ENCODE peak calls at places on chromosome 4, in eight cellular contexts. One of them, this sample, is unnamed.

GRCh38 chr4:155322782-155323181 is 54.0 kb downstream of the MAP9 start:
- DNase-seq in stimulated activated CD8-positive, alpha-beta memory T cell treated with anti-CD3 and anti-CD28 coated beads, Interleukin-7, amount 100 ng/mL, for 4 hours: no peak
- DNase-seq in fibroblast of the conjunctiva: no peak
- DNase-seq in HCEC 1CT: no peak
- DNase-seq in activated CD4-positive, alpha-beta T cell treated with anti-CD3 and anti-CD28 coated beads, Interleukin-2, amount 50 U/mL, for 1 hour: no peak
- DNase-seq in brain microvascular endothelial cell: no peak
- DNase-seq in activated effector memory CD4-positive, alpha-beta T cell treated with anti-CD3 and anti-CD28 coated beads, Interleukin-2, amount 50 U/mL, for 16 hours: no peak
- DNase-seq in stimulated activated CD4-positive, alpha-beta T cell treated with anti-CD3 and anti-CD28 coated beads, Interleukin-12 subunit alpha, Interleukin-12 subunit beta, amount 100 ng/mL, for 4 hours: no peak
- DNase-seq in this sample: no peak

GRCh38 chr4:128812360-128812958 is 3.0 kb downstream of the JADE1 start:
- DNase-seq in activated effector memory CD4-positive, alpha-beta T cell treated with anti-CD3 and anti-CD28 coated beads, Interleukin-2, amount 50 U/mL, for 16 hours: no peak
- DNase-seq in brain microvascular endothelial cell: peak; percentile 66
- DNase-seq in fibroblast of the conjunctiva: no peak
- DNase-seq in stimulated activated CD8-positive, alpha-beta memory T cell treated with anti-CD3 and anti-CD28 coated beads, Interleukin-7, amount 100 ng/mL, for 4 hours: peak; percentile 10
- DNase-seq in activated CD4-positive, alpha-beta T cell treated with anti-CD3 and anti-CD28 coated beads, Interleukin-2, amount 50 U/mL, for 1 hour: no peak
- DNase-seq in stimulated activated CD4-positive, alpha-beta T cell treated with anti-CD3 and anti-CD28 coated beads, Interleukin-12 subunit alpha, Interleukin-12 subunit beta, amount 100 ng/mL, for 4 hours: no peak
- DNase-seq in HCEC 1CT: peak; percentile 65
- DNase-seq in this sample: peak; percentile 81

GRCh38 chr4:110849461-110849860 is 226.6 kb upstream of the PITX2 start:
- DNase-seq in stimulated activated CD8-positive, alpha-beta memory T cell treated with anti-CD3 and anti-CD28 coated beads, Interleukin-7, amount 100 ng/mL, for 4 hours: no peak
- DNase-seq in stimulated activated CD4-positive, alpha-beta T cell treated with anti-CD3 and anti-CD28 coated beads, Interleukin-12 subunit alpha, Interleukin-12 subunit beta, amount 100 ng/mL, for 4 hours: no peak
- DNase-seq in activated CD4-positive, alpha-beta T cell treated with anti-CD3 and anti-CD28 coated beads, Interleukin-2, amount 50 U/mL, for 1 hour: no peak
- DNase-seq in HCEC 1CT: no peak
- DNase-seq in activated effector memory CD4-positive, alpha-beta T cell treated with anti-CD3 and anti-CD28 coated beads, Interleukin-2, amount 50 U/mL, for 16 hours: no peak
- DNase-seq in fibroblast of the conjunctiva: no peak
- DNase-seq in brain microvascular endothelial cell: no peak
- DNase-seq in this sample: no peak

GRCh38 chr4:153151535-153152452 is 52.4 kb upstream of the TRIM2 start:
- DNase-seq in activated effector memory CD4-positive, alpha-beta T cell treated with anti-CD3 and anti-CD28 coated beads, Interleukin-2, amount 50 U/mL, for 16 hours: peak; percentile 77
- DNase-seq in HCEC 1CT: no peak
- DNase-seq in fibroblast of the conjunctiva: no peak
- DNase-seq in stimulated activated CD8-positive, alpha-beta memory T cell treated with anti-CD3 and anti-CD28 coated beads, Interleukin-7, amount 100 ng/mL, for 4 hours: no peak
- DNase-seq in brain microvascular endothelial cell: peak; percentile 55
- DNase-seq in activated CD4-positive, alpha-beta T cell treated with anti-CD3 and anti-CD28 coated beads, Interleukin-2, amount 50 U/mL, for 1 hour: peak; percentile 18
- DNase-seq in stimulated activated CD4-positive, alpha-beta T cell treated with anti-CD3 and anti-CD28 coated beads, Interleukin-12 subunit alpha, Interleukin-12 subunit beta, amount 100 ng/mL, for 4 hours: peak; percentile 20
- DNase-seq in this sample: peak; percentile 67

GRCh38 chr4:5127556-5127955 is 76.3 kb downstream of the STK32B start:
- DNase-seq in brain microvascular endothelial cell: no peak
- DNase-seq in activated effector memory CD4-positive, alpha-beta T cell treated with anti-CD3 and anti-CD28 coated beads, Interleukin-2, amount 50 U/mL, for 16 hours: no peak
- DNase-seq in fibroblast of the conjunctiva: no peak
- DNase-seq in stimulated activated CD8-positive, alpha-beta memory T cell treated with anti-CD3 and anti-CD28 coated beads, Interleukin-7, amount 100 ng/mL, for 4 hours: no peak
- DNase-seq in HCEC 1CT: no peak
- DNase-seq in stimulated activated CD4-positive, alpha-beta T cell treated with anti-CD3 and anti-CD28 coated beads, Interleukin-12 subunit alpha, Interleukin-12 subunit beta, amount 100 ng/mL, for 4 hours: no peak
- DNase-seq in activated CD4-positive, alpha-beta T cell treated with anti-CD3 and anti-CD28 coated beads, Interleukin-2, amount 50 U/mL, for 1 hour: no peak
- DNase-seq in this sample: no peak

GRCh38 chr4:1487106-1487505 is 80.9 kb upstream of the NKX1-1 start:
- DNase-seq in activated effector memory CD4-positive, alpha-beta T cell treated with anti-CD3 and anti-CD28 coated beads, Interleukin-2, amount 50 U/mL, for 16 hours: peak; percentile 33
- DNase-seq in activated CD4-positive, alpha-beta T cell treated with anti-CD3 and anti-CD28 coated beads, Interleukin-2, amount 50 U/mL, for 1 hour: no peak
- DNase-seq in HCEC 1CT: no peak
- DNase-seq in fibroblast of the conjunctiva: no peak
- DNase-seq in brain microvascular endothelial cell: no peak
- DNase-seq in stimulated activated CD8-positive, alpha-beta memory T cell treated with anti-CD3 and anti-CD28 coated beads, Interleukin-7, amount 100 ng/mL, for 4 hours: no peak
- DNase-seq in stimulated activated CD4-positive, alpha-beta T cell treated with anti-CD3 and anti-CD28 coated beads, Interleukin-12 subunit alpha, Interleukin-12 subunit beta, amount 100 ng/mL, for 4 hours: no peak
- DNase-seq in this sample: no peak

GRCh38 chr4:174794706-174795105 is 34.3 kb downstream of the GLRA3 start:
- DNase-seq in activated effector memory CD4-positive, alpha-beta T cell treated with anti-CD3 and anti-CD28 coated beads, Interleukin-2, amount 50 U/mL, for 16 hours: no peak
- DNase-seq in fibroblast of the conjunctiva: no peak
- DNase-seq in stimulated activated CD4-positive, alpha-beta T cell treated with anti-CD3 and anti-CD28 coated beads, Interleukin-12 subunit alpha, Interleukin-12 subunit beta, amount 100 ng/mL, for 4 hours: no peak
- DNase-seq in activated CD4-positive, alpha-beta T cell treated with anti-CD3 and anti-CD28 coated beads, Interleukin-2, amount 50 U/mL, for 1 hour: no peak
- DNase-seq in brain microvascular endothelial cell: no peak
- DNase-seq in stimulated activated CD8-positive, alpha-beta memory T cell treated with anti-CD3 and anti-CD28 coated beads, Interleukin-7, amount 100 ng/mL, for 4 hours: no peak
- DNase-seq in HCEC 1CT: peak; percentile 13
- DNase-seq in this sample: no peak

GRCh38 chr4:159413252-159413941 is 310.5 kb downstream of the RAPGEF2 start:
- DNase-seq in stimulated activated CD8-positive, alpha-beta memory T cell treated with anti-CD3 and anti-CD28 coated beads, Interleukin-7, amount 100 ng/mL, for 4 hours: no peak
- DNase-seq in stimulated activated CD4-positive, alpha-beta T cell treated with anti-CD3 and anti-CD28 coated beads, Interleukin-12 subunit alpha, Interleukin-12 subunit beta, amount 100 ng/mL, for 4 hours: no peak
- DNase-seq in activated effector memory CD4-positive, alpha-beta T cell treated with anti-CD3 and anti-CD28 coated beads, Interleukin-2, amount 50 U/mL, for 16 hours: no peak
- DNase-seq in activated CD4-positive, alpha-beta T cell treated with anti-CD3 and anti-CD28 coated beads, Interleukin-2, amount 50 U/mL, for 1 hour: no peak
- DNase-seq in brain microvascular endothelial cell: no peak
- DNase-seq in HCEC 1CT: no peak
- DNase-seq in fibroblast of the conjunctiva: no peak
- DNase-seq in this sample: no peak

GRCh38 chr4:19577121-19577520 is 674.6 kb upstream of the SLIT2 start:
- DNase-seq in activated CD4-positive, alpha-beta T cell treated with anti-CD3 and anti-CD28 coated beads, Interleukin-2, amount 50 U/mL, for 1 hour: no peak
- DNase-seq in fibroblast of the conjunctiva: peak; percentile 23
- DNase-seq in HCEC 1CT: no peak
- DNase-seq in activated effector memory CD4-positive, alpha-beta T cell treated with anti-CD3 and anti-CD28 coated beads, Interleukin-2, amount 50 U/mL, for 16 hours: no peak
- DNase-seq in stimulated activated CD8-positive, alpha-beta memory T cell treated with anti-CD3 and anti-CD28 coated beads, Interleukin-7, amount 100 ng/mL, for 4 hours: no peak
- DNase-seq in brain microvascular endothelial cell: no peak
- DNase-seq in stimulated activated CD4-positive, alpha-beta T cell treated with anti-CD3 and anti-CD28 coated beads, Interleukin-12 subunit alpha, Interleukin-12 subunit beta, amount 100 ng/mL, for 4 hours: no peak
- DNase-seq in this sample: peak; percentile 7

GRCh38 chr4:121898150-121898549 is 27.9 kb upstream of the BBS7 start:
- DNase-seq in HCEC 1CT: no peak
- DNase-seq in stimulated activated CD8-positive, alpha-beta memory T cell treated with anti-CD3 and anti-CD28 coated beads, Interleukin-7, amount 100 ng/mL, for 4 hours: no peak
- DNase-seq in brain microvascular endothelial cell: no peak
- DNase-seq in activated CD4-positive, alpha-beta T cell treated with anti-CD3 and anti-CD28 coated beads, Interleukin-2, amount 50 U/mL, for 1 hour: peak; percentile 2
- DNase-seq in fibroblast of the conjunctiva: no peak
- DNase-seq in activated effector memory CD4-positive, alpha-beta T cell treated with anti-CD3 and anti-CD28 coated beads, Interleukin-2, amount 50 U/mL, for 16 hours: peak; percentile 63
- DNase-seq in stimulated activated CD4-positive, alpha-beta T cell treated with anti-CD3 and anti-CD28 coated beads, Interleukin-12 subunit alpha, Interleukin-12 subunit beta, amount 100 ng/mL, for 4 hours: no peak
- DNase-seq in this sample: no peak

GRCh38 chr4:153345011-153345981 is 808 bp downstream of the MND1 start:
- DNase-seq in stimulated activated CD4-positive, alpha-beta T cell treated with anti-CD3 and anti-CD28 coated beads, Interleukin-12 subunit alpha, Interleukin-12 subunit beta, amount 100 ng/mL, for 4 hours: peak; percentile 58
- DNase-seq in HCEC 1CT: peak; percentile 53
- DNase-seq in fibroblast of the conjunctiva: peak; percentile 44
- DNase-seq in activated effector memory CD4-positive, alpha-beta T cell treated with anti-CD3 and anti-CD28 coated beads, Interleukin-2, amount 50 U/mL, for 16 hours: peak; percentile 81
- DNase-seq in activated CD4-positive, alpha-beta T cell treated with anti-CD3 and anti-CD28 coated beads, Interleukin-2, amount 50 U/mL, for 1 hour: peak; percentile 43
- DNase-seq in stimulated activated CD8-positive, alpha-beta memory T cell treated with anti-CD3 and anti-CD28 coated beads, Interleukin-7, amount 100 ng/mL, for 4 hours: peak; percentile 48
- DNase-seq in brain microvascular endothelial cell: peak; percentile 38
- DNase-seq in this sample: peak; percentile 63

GRCh38 chr4:1297456-1298325 is 8.0 kb downstream of the MAEA start:
- DNase-seq in stimulated activated CD4-positive, alpha-beta T cell treated with anti-CD3 and anti-CD28 coated beads, Interleukin-12 subunit alpha, Interleukin-12 subunit beta, amount 100 ng/mL, for 4 hours: no peak
- DNase-seq in activated effector memory CD4-positive, alpha-beta T cell treated with anti-CD3 and anti-CD28 coated beads, Interleukin-2, amount 50 U/mL, for 16 hours: peak; percentile 72
- DNase-seq in brain microvascular endothelial cell: no peak
- DNase-seq in fibroblast of the conjunctiva: no peak
- DNase-seq in HCEC 1CT: no peak
- DNase-seq in activated CD4-positive, alpha-beta T cell treated with anti-CD3 and anti-CD28 coated beads, Interleukin-2, amount 50 U/mL, for 1 hour: no peak
- DNase-seq in stimulated activated CD8-positive, alpha-beta memory T cell treated with anti-CD3 and anti-CD28 coated beads, Interleukin-7, amount 100 ng/mL, for 4 hours: no peak
- DNase-seq in this sample: no peak

GRCh38 chr4:147772056-147772455 is 40.2 kb downstream of the ARHGAP10 start:
- DNase-seq in stimulated activated CD8-positive, alpha-beta memory T cell treated with anti-CD3 and anti-CD28 coated beads, Interleukin-7, amount 100 ng/mL, for 4 hours: no peak
- DNase-seq in stimulated activated CD4-positive, alpha-beta T cell treated with anti-CD3 and anti-CD28 coated beads, Interleukin-12 subunit alpha, Interleukin-12 subunit beta, amount 100 ng/mL, for 4 hours: no peak
- DNase-seq in fibroblast of the conjunctiva: no peak
- DNase-seq in HCEC 1CT: no peak
- DNase-seq in brain microvascular endothelial cell: no peak
- DNase-seq in activated effector memory CD4-positive, alpha-beta T cell treated with anti-CD3 and anti-CD28 coated beads, Interleukin-2, amount 50 U/mL, for 16 hours: no peak
- DNase-seq in activated CD4-positive, alpha-beta T cell treated with anti-CD3 and anti-CD28 coated beads, Interleukin-2, amount 50 U/mL, for 1 hour: no peak
- DNase-seq in this sample: no peak